ENCODE peak calls at places on chromosomes 6 and 20, in eight cellular contexts. D is astrocyte of the spinal cord, T is A549, B is kidney epithelial cell, A is uterus, R is cardiac muscle cell, P is HepG2, N is upper lobe of right lung. U is an unnamed sample.

GRCh38 chr6:123085403-123085802 is 89.4 kb downstream of the CLVS2 start:
- DNase-seq in D (no peak), T (no peak), B (no peak), A (no peak), R (no peak), P (no peak), N (no peak), U (no peak)

GRCh38 chr6:131208787-131209186 is 73.5 kb downstream of the AKAP7 start:
- DNase-seq in D (no peak), T (no peak), B (no peak), A (no peak), R (no peak), P (no peak), N (no peak), U (no peak)

GRCh38 chr20:55961351-55962320 is 43.7 kb downstream of the CBLN4 start:
- DNase-seq in D (no peak), T (no peak), B (no peak), A (peak), R (no peak), P (no peak), N (no peak), U (no peak)

GRCh38 chr20:5751856-5752255 is 1.7 kb downstream of the SHLD1 start:
- DNase-seq in D (no peak), T (no peak), B (no peak), A (no peak), R (no peak), P (no peak), N (no peak), U (no peak)

GRCh38 chr20:1922786-1923185 is 27.6 kb downstream of the SIRPA start:
- DNase-seq in D (no peak), T (no peak), B (no peak), A (no peak), R (no peak), P (no peak), N (no peak), U (no peak)

GRCh38 chr6:44029489-44030185 is 97.6 kb downstream of the MRPL14 start:
- DNase-seq in D (no peak), T (no peak), B (no peak), A (peak), R (no peak), P (no peak), N (peak), U (no peak)

GRCh38 chr20:47149939-47150338 is 206.6 kb downstream of the ZMYND8 start:
- DNase-seq in D (no peak), T (no peak), B (no peak), A (no peak), R (no peak), P (no peak), N (no peak), U (no peak)

GRCh38 chr20:3716195-3716834 is 3.9 kb upstream of the SIGLEC1 start:
- DNase-seq in D (peak), T (peak), B (no peak), A (no peak), R (peak), P (peak), N (peak), U (peak)

GRCh38 chr6:117483004-117483644 is 650 bp downstream of the DCBLD1 start:
- DNase-seq in D (peak), T (no peak), B (no peak), A (peak), R (peak), P (peak), N (peak), U (no peak)

GRCh38 chr20:20894753-20895152 is 182.3 kb upstream of the RALGAPA2 start:
- DNase-seq in D (no peak), T (no peak), B (no peak), A (no peak), R (no peak), P (no peak), N (no peak), U (no peak)

GRCh38 chr6:20564269-20564668 is 30.0 kb downstream of the CDKAL1 start:
- DNase-seq in D (peak), T (no peak), B (no peak), A (no peak), R (peak), P (no peak), N (no peak), U (no peak)

GRCh38 chr6:140445474-140446004 is 1071.1 kb upstream of the CITED2 start:
- DNase-seq in D (peak), T (no peak), B (no peak), A (no peak), R (peak), P (no peak), N (no peak), U (no peak)

GRCh38 chr6:152682141-152682540 is 15.6 kb upstream of the MYCT1 start:
- DNase-seq in D (no peak), T (no peak), B (no peak), A (no peak), R (no peak), P (no peak), N (no peak), U (no peak)

GRCh38 chr6:159168536-159169192 is 536 bp upstream of the FNDC1 start:
- DNase-seq in D (peak), T (peak), B (no peak), A (peak), R (peak), P (peak), N (no peak), U (no peak)

GRCh38 chr6:4466260-4466659 is 309.9 kb upstream of the CDYL start:
- DNase-seq in D (peak), T (no peak), B (peak), A (no peak), R (no peak), P (no peak), N (no peak), U (no peak)

GRCh38 chr20:51712501-51713212 is 55.5 kb downstream of the ATP9A start:
- DNase-seq in D (peak), T (peak), B (no peak), A (no peak), R (peak), P (peak), N (no peak), U (no peak)

GRCh38 chr20:48080583-48080982 is 295.3 kb upstream of the SULF2 start:
- DNase-seq in D (no peak), T (no peak), B (no peak), A (no peak), R (no peak), P (no peak), N (no peak), U (no peak)

GRCh38 chr6:145530454-145530853 is 204.9 kb downstream of the EPM2A start:
- DNase-seq in D (no peak), T (no peak), B (no peak), A (no peak), R (no peak), P (no peak), N (no peak), U (no peak)

GRCh38 chr6:33091957-33092356 is 16.2 kb downstream of the HLA-DPB1 start:
- DNase-seq in D (no peak), T (no peak), B (no peak), A (no peak), R (peak), P (peak), N (peak), U (no peak)

GRCh38 chr6:4613381-4613780 is 162.8 kb upstream of the CDYL start:
- DNase-seq in D (no peak), T (no peak), B (no peak), A (no peak), R (no peak), P (no peak), N (no peak), U (no peak)

GRCh38 chr6:24775520-24776058 is 852 bp downstream of the GMNN start:
- DNase-seq in D (peak), T (no peak), B (no peak), A (no peak), R (peak), P (peak), N (no peak), U (no peak)

GRCh38 chr6:86031713-86032112 is 389.0 kb upstream of the SYNCRIP start:
- DNase-seq in D (no peak), T (no peak), B (no peak), A (no peak), R (no peak), P (no peak), N (no peak), U (no peak)
- TF ChIP-seq CTCF in D (no peak), T (no peak), B (no peak), A (no peak), R (no peak), P (no peak), N (no peak), U (no peak)

DNA sequence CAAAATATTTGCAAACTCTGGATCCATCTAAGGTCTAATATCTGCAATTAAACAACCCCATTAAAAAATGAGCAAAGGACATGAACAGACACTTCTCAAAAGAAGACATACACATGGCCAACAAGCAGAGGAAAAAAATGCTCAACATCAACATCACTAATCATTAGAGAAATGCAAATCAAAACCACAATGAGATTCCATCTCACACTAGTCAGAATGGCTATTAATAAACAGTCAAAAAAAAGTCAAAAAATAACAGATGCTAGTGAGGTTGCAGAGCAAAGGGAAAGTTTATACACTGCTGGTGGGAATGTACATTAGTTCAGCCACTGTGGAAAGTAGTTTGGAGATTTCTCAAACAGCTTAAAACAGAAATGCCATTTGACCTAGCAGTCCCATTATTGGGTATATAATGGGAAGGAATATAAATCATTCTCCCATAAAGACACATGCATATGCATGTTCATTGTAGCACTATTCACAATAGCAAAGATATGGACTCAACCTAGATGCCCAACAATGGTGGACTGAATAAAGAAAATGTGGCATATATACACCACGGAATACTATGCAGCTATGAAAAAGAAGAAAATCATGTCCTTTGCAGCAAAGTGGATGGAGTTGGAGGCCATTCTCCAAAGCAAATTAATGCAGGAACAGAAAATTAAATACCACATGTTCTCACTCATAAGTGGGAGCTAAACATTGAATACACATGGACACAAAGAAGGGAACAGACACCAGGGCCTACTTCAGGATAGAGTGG is 9.1 kb downstream of the ZNFX1 start:
- DNase-seq in D (peak), T (no peak), B (no peak), A (no peak), R (no peak), P (no peak), N (no peak), U (no peak)
- TF ChIP-seq CTCF in D (no peak), T (no peak), B (no peak), A (no peak), R (no peak), P (no peak), N (no peak), U (no peak)

DNA sequence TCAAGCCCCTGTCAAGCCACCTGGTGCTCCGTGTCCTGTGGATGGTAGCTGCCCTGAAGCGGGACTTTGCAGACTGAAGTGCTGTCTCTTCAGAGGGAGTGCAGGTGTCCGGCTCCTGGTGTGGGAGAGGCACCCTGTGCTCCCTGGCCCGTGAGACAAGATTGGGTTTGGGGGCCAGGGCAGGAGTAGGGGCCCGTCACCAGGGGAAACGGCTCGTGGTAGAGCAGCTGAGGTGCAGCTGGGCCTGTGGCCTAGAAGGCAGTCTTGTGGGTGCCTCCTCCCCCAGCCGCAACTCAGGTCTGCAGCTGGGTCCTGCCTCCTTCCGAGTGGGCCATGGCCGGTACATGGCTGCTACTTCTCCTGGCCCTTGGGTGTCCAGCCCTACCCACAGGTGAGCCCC is at the start of gene PTCRA:
- DNase-seq in D (no peak), T (no peak), B (no peak), A (no peak), R (no peak), P (no peak), N (no peak), U (no peak)
- TF ChIP-seq CTCF in D (no peak), T (no peak), B (no peak), A (no peak), R (no peak), P (no peak), N (no peak), U (no peak)

DNA sequence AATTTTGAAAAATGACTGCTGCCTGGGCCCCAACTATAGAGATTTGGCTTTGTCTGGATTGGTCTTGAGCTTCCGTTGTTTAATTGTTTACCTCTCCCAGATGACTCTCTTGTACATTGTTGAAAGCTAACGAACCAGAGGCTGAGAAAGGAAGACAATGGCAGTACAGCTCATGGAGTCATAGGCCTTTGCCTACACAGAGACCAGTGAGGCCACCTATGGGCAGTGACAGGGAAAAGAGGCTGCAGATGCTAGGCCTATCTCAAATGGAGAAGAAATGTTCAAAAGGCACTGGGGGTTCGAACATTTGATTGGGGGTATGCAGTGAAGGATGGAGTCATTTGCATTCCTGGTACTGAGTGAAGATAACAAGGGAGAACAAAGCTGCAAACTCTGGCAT is 29.1 kb downstream of the OPN5 start:
- DNase-seq in D (no peak), T (no peak), B (no peak), A (no peak), R (no peak), P (peak), N (no peak), U (no peak)
- TF ChIP-seq CTCF in D (no peak), T (no peak), B (peak), A (no peak), R (no peak), P (peak), N (no peak), U (peak)

DNA sequence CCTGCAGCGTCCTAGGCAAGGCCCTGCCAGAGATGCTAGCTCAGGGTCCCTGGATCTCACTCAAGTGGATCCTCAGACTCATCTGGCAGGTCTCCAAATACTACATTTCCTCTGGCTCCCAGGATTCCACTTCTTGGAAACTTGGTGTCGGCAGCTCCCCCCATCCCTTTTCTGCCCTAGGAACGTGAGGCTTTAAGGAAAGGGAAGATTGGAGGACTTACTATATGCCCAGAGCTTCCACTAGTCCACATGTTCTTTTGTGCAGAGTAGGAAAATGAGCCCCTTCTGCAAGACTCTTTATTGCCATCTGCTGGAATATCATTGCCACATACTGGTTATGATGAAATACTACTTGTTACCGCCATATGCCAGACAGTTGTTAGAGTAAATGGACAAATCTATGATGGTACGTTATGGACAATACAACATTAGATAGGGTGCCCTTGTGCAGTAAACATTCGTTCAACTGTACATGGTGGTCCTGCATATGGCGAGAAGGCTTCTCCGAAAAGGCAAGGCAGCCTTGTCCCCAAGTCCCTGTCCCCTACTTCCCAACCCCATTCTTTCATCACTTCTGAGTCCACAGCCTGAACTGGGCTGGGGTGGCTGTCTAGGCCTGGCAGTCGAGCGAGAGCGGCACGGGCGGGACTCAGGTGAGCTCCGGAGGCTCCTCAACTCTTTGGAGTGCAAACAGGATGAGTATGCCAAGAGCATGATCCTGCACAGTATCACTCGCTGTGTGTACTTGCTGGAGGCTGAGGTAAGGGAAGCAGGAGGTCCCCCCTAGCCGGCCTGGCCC is 780 bp downstream of the ARMC12 start:
- DNase-seq in D (peak), T (peak), B (no peak), A (no peak), R (peak), P (peak), N (no peak), U (peak)
- TF ChIP-seq CTCF in D (peak), T (peak), B (peak), A (peak), R (peak), P (peak), N (peak), U (peak)

GRCh38 chr6:701696-702479 is 8.9 kb upstream of the EXOC2 start:
- DNase-seq in D (no peak), T (no peak), B (no peak), A (no peak), R (no peak), P (peak), N (no peak), U (no peak)
- TF ChIP-seq CTCF in D (peak), T (no peak), B (peak), A (no peak), R (peak), P (peak), N (no peak), U (no peak)

GRCh38 chr20:32438331-32438858 is 80.3 kb downstream of the ASXL1 start:
- DNase-seq in D (no peak), T (no peak), B (no peak), A (no peak), R (no peak), P (no peak), N (no peak), U (no peak)

GRCh38 chr20:32436142-32436861 is 78.2 kb downstream of the ASXL1 start:
- DNase-seq in D (no peak), T (no peak), B (no peak), A (no peak), R (no peak), P (no peak), N (no peak), U (no peak)

GRCh38 chr20:32436968-32437367 is 78.8 kb downstream of the ASXL1 start:
- DNase-seq in D (no peak), T (no peak), B (no peak), A (no peak), R (no peak), P (no peak), N (no peak), U (no peak)

GRCh38 chr20:32439132-32439829 is 81.2 kb downstream of the ASXL1 start:
- DNase-seq in D (peak), T (no peak), B (no peak), A (no peak), R (no peak), P (no peak), N (no peak), U (no peak)

GRCh38 chr20:32437391-32438074 is 79.4 kb downstream of the ASXL1 start:
- DNase-seq in D (no peak), T (peak), B (no peak), A (no peak), R (no peak), P (peak), N (no peak), U (no peak)
- TF ChIP-seq CTCF in D (peak), T (no peak), B (peak), A (no peak), R (peak), P (peak), N (peak), U (peak)

DNA sequence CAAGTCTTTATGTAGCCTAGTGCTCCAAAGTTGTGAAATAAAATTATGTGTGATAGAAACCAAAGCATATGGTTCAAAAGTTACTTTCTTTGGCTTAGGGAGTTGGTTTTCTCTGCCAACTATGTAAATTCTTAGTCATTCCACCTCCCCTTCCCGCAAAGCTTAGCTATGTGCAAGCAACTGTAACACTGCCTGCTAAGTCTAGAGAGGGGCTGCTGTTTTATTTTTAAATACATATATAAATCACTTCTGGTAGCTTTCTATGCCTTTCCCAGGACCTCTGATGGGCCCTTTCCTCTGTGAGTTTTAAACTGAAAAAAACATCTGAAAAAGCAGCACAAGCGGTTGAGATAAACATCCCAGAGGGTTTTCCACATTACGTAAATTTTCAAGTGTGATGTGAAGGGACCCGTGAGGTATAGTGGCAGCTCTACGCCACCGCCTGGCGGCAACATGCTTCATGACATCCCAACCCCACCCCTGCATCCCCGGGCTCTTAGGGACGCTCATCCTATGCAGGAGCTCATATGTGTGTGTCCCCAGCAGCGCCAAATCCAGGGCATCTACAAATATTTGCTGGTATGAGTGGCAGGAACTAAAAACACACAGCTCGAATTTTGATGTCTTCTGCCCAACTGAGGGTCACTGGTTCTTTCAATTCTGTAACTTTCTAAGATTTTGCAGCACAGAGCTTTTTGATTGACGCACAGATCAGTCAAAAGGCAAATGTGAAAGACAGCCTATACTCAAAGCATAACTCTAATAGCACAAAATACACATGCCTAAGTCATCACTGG is 12.8 kb downstream of the SAYSD1 start:
- DNase-seq in D (peak), T (no peak), B (no peak), A (no peak), R (peak), P (peak), N (peak), U (no peak)
- TF ChIP-seq CTCF in D (peak), T (no peak), B (peak), A (no peak), R (peak), P (peak), N (peak), U (peak)